ENCODE peak calls at places on chromosomes 12 and 14, in eight cellular contexts. J, O, W, S, Z, T, L and N are unnamed samples.

GRCh38 chr12:122635471-122635870 is 67.7 kb downstream of the HCAR2 start:
- DNase-seq in O (no peak), S (no peak), L (no peak), T (no peak), Z (no peak), W (no peak), J (no peak), N (no peak)

GRCh38 chr12:67813509-67813908 is 165.0 kb downstream of the DYRK2 start:
- DNase-seq in T (no peak), Z (no peak), W (no peak), L (no peak), O (no peak), J (no peak), S (no peak), N (no peak)

GRCh38 chr12:20011200-20011599 is 357.1 kb upstream of the PDE3A start:
- DNase-seq in T (no peak), O (no peak), S (no peak), Z (no peak), J (no peak), W (peak; percentile 30), L (no peak), N (peak; percentile 86)

GRCh38 chr14:97920201-97920600 is 1123.0 kb downstream of the VRK1 start:
- DNase-seq in Z (no peak), L (no peak), O (no peak), S (no peak), W (no peak), J (no peak), T (no peak), N (no peak)

GRCh38 chr14:23933108-23933507 is 20.5 kb upstream of the DHRS4 start:
- DNase-seq in O (no peak), T (no peak), W (no peak), S (no peak), L (no peak), Z (no peak), J (no peak), N (no peak)

GRCh38 chr12:14846042-14846587 is 2.8 kb upstream of the ART4 start:
- DNase-seq in Z (no peak), J (peak; percentile 48), W (no peak), O (peak; percentile 18), S (no peak), T (no peak), L (no peak), N (peak; percentile 73)

GRCh38 chr14:105212541-105213305 is 31.6 kb upstream of the NUDT14 start:
- DNase-seq in T (no peak), O (no peak), S (no peak), L (no peak), J (no peak), Z (no peak), W (no peak), N (no peak)

GRCh38 chr14:50928002-50928635 is 16.2 kb downstream of the PYGL start:
- DNase-seq in L (no peak), S (no peak), J (peak; percentile 87), W (no peak), Z (peak; percentile 41), O (peak; percentile 92), T (no peak), N (no peak)

GRCh38 chr14:48323655-48324054 is 648.2 kb upstream of the MDGA2 start:
- DNase-seq in O (no peak), J (no peak), Z (peak; percentile 75), S (no peak), L (no peak), T (no peak), W (no peak), N (no peak)

GRCh38 chr12:124374567-124374966 is 79.7 kb downstream of the RFLNA start:
- DNase-seq in W (no peak), S (no peak), Z (no peak), J (no peak), O (no peak), T (no peak), L (no peak), N (no peak)

GRCh38 chr12:102912258-102912657 is 4.8 kb downstream of the PAH start:
- DNase-seq in T (no peak), S (no peak), Z (no peak), W (no peak), J (no peak), O (no peak), L (no peak), N (no peak)

GRCh38 chr14:52901357-52901980 is 49.4 kb downstream of the FERMT2 start:
- DNase-seq in S (no peak), O (no peak), W (no peak), J (no peak), T (no peak), Z (no peak), L (no peak), N (no peak)

GRCh38 chr12:67442347-67442841 is 173.2 kb downstream of the CAND1 start:
- DNase-seq in O (no peak), S (peak; percentile 19), L (peak; percentile 46), W (no peak), T (no peak), Z (no peak), J (no peak), N (no peak)

GRCh38 chr12:92342574-92342973 is 196.9 kb upstream of the BTG1 start:
- DNase-seq in Z (no peak), T (no peak), O (no peak), L (no peak), W (no peak), J (no peak), S (no peak), N (no peak)

GRCh38 chr14:96567289-96567899 is 65.2 kb downstream of the PAPOLA start:
- DNase-seq in L (peak; percentile 21), T (peak; percentile 44), S (no peak), Z (peak; percentile 64), J (peak; percentile 45), O (no peak), W (peak; percentile 80), N (peak; percentile 46)

GRCh38 chr12:28987538-28988383 is 161.3 kb upstream of the FAR2 start:
- DNase-seq in T (peak; percentile 7), O (no peak), Z (no peak), S (no peak), L (no peak), J (no peak), W (no peak), N (no peak)

GRCh38 chr12:71243375-71243774 is 85.6 kb upstream of the TSPAN8 start:
- DNase-seq in J (no peak), S (no peak), Z (no peak), W (no peak), L (no peak), T (no peak), O (no peak), N (no peak)

GRCh38 chr12:124518051-124518932 is 49.1 kb downstream of the NCOR2 start:
- DNase-seq in Z (peak; percentile 100), L (peak; percentile 94), S (peak; percentile 98), O (no peak), W (peak; percentile 99), T (peak; percentile 96), J (peak; percentile 83), N (peak; percentile 99)

GRCh38 chr12:127998936-127999467 is 268.0 kb upstream of the TMEM132C start:
- DNase-seq in S (no peak), W (no peak), J (no peak), Z (no peak), L (no peak), T (no peak), O (no peak), N (no peak)

GRCh38 chr12:82522762-82523161 is 163.9 kb upstream of the TMTC2 start:
- DNase-seq in W (no peak), S (no peak), L (no peak), O (no peak), T (no peak), J (no peak), Z (no peak), N (no peak)

GRCh38 chr12:45658066-45658465 is 71.4 kb upstream of the ARID2 start:
- DNase-seq in J (peak; percentile 53), W (no peak), O (no peak), L (no peak), T (no peak), Z (no peak), S (no peak), N (no peak)

GRCh38 chr14:63510538-63510937 is 32.6 kb downstream of the PPP2R5E start:
- DNase-seq in L (no peak), J (peak; percentile 68), S (no peak), T (no peak), O (no peak), W (no peak), Z (peak; percentile 75), N (no peak)

GRCh38 chr14:63290741-63291286 is 27.9 kb downstream of the GPHB5 start:
- DNase-seq in O (no peak), Z (peak; percentile 29), W (no peak), T (no peak), S (no peak), L (no peak), J (no peak), N (no peak)

GRCh38 chr12:121090576-121091125 is 42.0 kb upstream of the P2RX7 start:
- DNase-seq in L (no peak), O (no peak), S (no peak), J (no peak), W (no peak), T (no peak), Z (no peak), N (no peak)

GRCh38 chr12:33223956-33224355 is 215.7 kb downstream of the SYT10 start:
- DNase-seq in W (no peak), T (peak; percentile 43), L (no peak), S (no peak), Z (no peak), J (no peak), O (no peak), N (no peak)

GRCh38 chr12:16913832-16914490 is 308.0 kb upstream of the LMO3 start:
- DNase-seq in S (no peak), J (no peak), T (no peak), Z (no peak), O (no peak), L (no peak), W (no peak), N (no peak)

GRCh38 chr14:72553161-72553560 is 340.7 kb downstream of the DPF3 start:
- DNase-seq in S (no peak), L (no peak), O (no peak), T (no peak), W (no peak), Z (no peak), J (no peak), N (no peak)

GRCh38 chr12:13038491-13039161 is 5.6 kb upstream of the FAM234B start:
- DNase-seq in L (no peak), S (no peak), Z (no peak), T (no peak), J (no peak), W (no peak), O (no peak), N (no peak)

GRCh38 chr14:104600141-104600643 is 4.4 kb downstream of the TMEM179 start:
- DNase-seq in Z (no peak), L (peak; percentile 72), W (peak; percentile 17), O (no peak), S (no peak), T (peak; percentile 45), J (no peak), N (no peak)